ENCODE peak calls at places on chromosomes 1 and 21, in six cellular contexts. B, F, N, G, K and A are unnamed samples. For H3K27me3 and H3K4me1, the result is how much of the 10 kb centered on the place peaks cover.

GRCh38 chr1:118254001-118254400 is 69.0 kb upstream of the SPAG17 start:
- DNase-seq in B (no peak), F (no peak), N (no peak), G (no peak), K (no peak), A (no peak)

GRCh38 chr1:60924964-60925798 is 157.2 kb upstream of the NFIA start:
- DNase-seq in B (no peak), F (no peak), N (no peak), G (no peak), K (no peak), A (peak)

GRCh38 chr1:62810420-62811274 is 26.7 kb downstream of the ATG4C start:
- DNase-seq in B (no peak), F (no peak), N (no peak), G (no peak), K (no peak), A (no peak)

GRCh38 chr1:222654849-222655248 is 37.0 kb downstream of the MIA3 start:
- DNase-seq in B (peak), F (no peak), N (peak), G (peak), K (no peak), A (no peak)

GRCh38 chr1:229990326-229990725 is 76.7 kb upstream of the GALNT2 start:
- DNase-seq in B (no peak), F (no peak), N (no peak), G (no peak), K (no peak), A (no peak)

GRCh38 chr1:155160128-155160527 is 13.0 kb downstream of the KRTCAP2 start:
- DNase-seq in B (no peak), F (no peak), N (no peak), G (no peak), K (no peak), A (no peak)

GRCh38 chr1:145846191-145846590 is 761 bp downstream of the NUDT17 start:
- DNase-seq in B (peak), F (no peak), N (no peak), G (no peak), K (peak), A (peak)

GRCh38 chr1:174158767-174159252 is 510 bp upstream of the RABGAP1L start:
- DNase-seq in B (peak), F (no peak), N (no peak), G (no peak), K (no peak), A (no peak)

GRCh38 chr1:22702671-22703070 is 8.0 kb upstream of the EPHB2 start:
- DNase-seq in B (no peak), F (no peak), N (peak), G (no peak), K (no peak), A (no peak)

GRCh38 chr1:235552146-235552716 is 48.0 kb upstream of the B3GALNT2 start:
- DNase-seq in B (no peak), F (peak), N (no peak), G (no peak), K (no peak), A (peak)

GRCh38 chr1:31669786-31670582 is 25.3 kb upstream of the PEF1 start:
- DNase-seq in B (peak), F (peak), N (peak), G (peak), K (peak), A (peak)

GRCh38 chr1:23801876-23802275 is 1.3 kb upstream of the GALE start:
- DNase-seq in B (no peak), F (no peak), N (peak), G (no peak), K (peak), A (no peak)

GRCh38 chr1:168466703-168467081 is 77.1 kb downstream of the XCL2 start:
- DNase-seq in B (no peak), F (no peak), N (no peak), G (no peak), K (no peak), A (no peak)

GRCh38 chr1:58845947-58846346 is 62.1 kb upstream of the JUN start:
- DNase-seq in B (no peak), F (no peak), N (no peak), G (no peak), K (peak), A (no peak)

GRCh38 chr1:116288201-116288598 is 84.8 kb upstream of the ATP1A1 start:
- DNase-seq in B (no peak), F (no peak), N (no peak), G (no peak), K (no peak), A (no peak)

GRCh38 chr21:37095821-37096220 is 22.8 kb downstream of the TTC3 start:
- DNase-seq in B (no peak), F (no peak), N (no peak), G (no peak), K (no peak), A (no peak)

GRCh38 chr1:38858833-38859560 is 575 bp downstream of the RRAGC start:
- DNase-seq in B (no peak), F (peak), N (peak), G (peak), K (no peak), A (peak)

GRCh38 chr1:76021816-76022215 is 52.7 kb upstream of the ST6GALNAC3 start:
- DNase-seq in B (no peak), F (no peak), N (no peak), G (no peak), K (no peak), A (no peak)

GRCh38 chr1:241608379-241609033 is 31.7 kb downstream of the CHML start:
- DNase-seq in B (no peak), F (no peak), N (no peak), G (no peak), K (no peak), A (no peak)

GRCh38 chr1:72177711-72178110 is 104.6 kb downstream of the NEGR1 start:
- DNase-seq in B (no peak), F (no peak), N (no peak), G (no peak), K (no peak), A (no peak)

GRCh38 chr1:180951881-180952656 is 39.4 kb downstream of the KIAA1614 start:
- DNase-seq in B (no peak), F (no peak), N (no peak), G (no peak), K (no peak), A (no peak)

GRCh38 chr1:7810395-7810794 is 26.3 kb downstream of the PER3 start:
- DNase-seq in B (no peak), F (no peak), N (no peak), G (no peak), K (no peak), A (no peak)

GRCh38 chr1:216379441-216379840 is 43.8 kb downstream of the USH2A start:
- DNase-seq in B (no peak), F (no peak), N (no peak), G (no peak), K (no peak), A (no peak)

GRCh38 chr1:211551628-211552465 is 27.1 kb downstream of the SLC30A1 start:
- DNase-seq in B (no peak), F (no peak), N (no peak), G (no peak), K (no peak), A (no peak)

GRCh38 chr1:200979574-200980451 is 43.7 kb downstream of the KIF21B start:
- DNase-seq in B (peak), F (no peak), N (peak), G (no peak), K (peak), A (peak)

GRCh38 chr1:30188329-30188728 is 535.1 kb downstream of the MATN1 start:
- DNase-seq in B (no peak), F (no peak), N (no peak), G (peak), K (no peak), A (no peak)

GRCh38 chr1:115402753-115403184 is 64.7 kb upstream of the NGF start:
- DNase-seq in B (no peak), F (no peak), N (no peak), G (no peak), K (no peak), A (no peak)

GRCh38 chr1:107339775-107340174 is 198.9 kb downstream of the NTNG1 start:
- DNase-seq in B (no peak), F (no peak), N (no peak), G (no peak), K (no peak), A (peak)

GRCh38 chr1:173862769-173863223 is 5.0 kb downstream of the GAS5 start:
- DNase-seq in B (no peak), F (no peak), N (no peak), G (no peak), K (peak), A (no peak)

GRCh38 chr1:224203243-224204016 is 20.4 kb downstream of the DEGS1 start:
- DNase-seq in B (no peak), F (peak), N (peak), G (peak), K (peak), A (peak)

GRCh38 chr1:1671365-1672119 is 12.7 kb upstream of the CDK11B start:
- DNase-seq in B (no peak), F (no peak), N (no peak), G (no peak), K (no peak), A (no peak)

GRCh38 chr1:201456499-201457309 is 12.3 kb downstream of the PHLDA3 start:
- DNase-seq in B (no peak), F (peak), N (peak), G (peak), K (no peak), A (no peak)

GRCh38 chr21:42424848-42425602 is 21.3 kb downstream of the UBASH3A start:
- DNase-seq in B (peak), F (no peak), N (peak), G (no peak), K (no peak), A (no peak)

GRCh38 chr1:176745945-176746344 is 283.0 kb downstream of the PAPPA2 start:
- DNase-seq in B (no peak), F (no peak), N (no peak), G (no peak), K (peak), A (no peak)

GRCh38 chr1:104488296-104489015 is 738.8 kb downstream of the AMY1C start:
- DNase-seq in B (no peak), F (no peak), N (no peak), G (no peak), K (peak), A (no peak)
- H3K27me3 ChIP-seq in B (under half), F (under half), N (under half), G (under half), K (half or more), A (under half)

GRCh38 chr1:66368261-66368660 is 165.7 kb upstream of the SGIP1 start:
- DNase-seq in B (no peak), F (no peak), N (no peak), G (no peak), K (no peak), A (no peak)
- H3K4me1 ChIP-seq in B (under half), F (under half), N (under half), G (under half), K (under half), A (under half)

DNA sequence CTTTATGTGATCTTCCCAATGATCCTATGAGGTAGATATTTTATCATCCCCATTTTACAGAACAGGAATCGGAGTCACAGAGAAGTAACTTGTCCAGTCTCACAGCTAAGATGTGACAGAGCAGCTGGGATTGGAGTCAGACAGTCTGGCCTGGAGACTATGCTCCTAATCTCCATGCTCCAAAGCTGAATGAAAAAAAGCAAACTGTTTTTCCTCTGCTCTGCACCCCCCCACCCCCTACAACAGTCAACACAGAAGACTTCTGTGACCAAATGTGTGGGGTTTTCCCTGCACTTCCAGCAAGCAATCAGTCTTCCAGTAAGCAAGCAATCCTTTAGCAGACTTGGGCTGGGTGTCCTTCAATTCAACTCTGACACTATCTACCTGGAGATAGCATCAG is 33.2 kb downstream of the KIRREL1 start:
- DNase-seq in B (no peak), F (no peak), N (no peak), G (no peak), K (no peak), A (no peak)
- TF ChIP-seq CTCF in B (no peak), F (no peak), N (no peak), G (no peak), K (no peak), A (no peak)

GRCh38 chr1:84069236-84069845 is 70.4 kb upstream of the TTLL7 start:
- DNase-seq in B (no peak), F (no peak), N (no peak), G (no peak), K (peak), A (no peak)
- H3K27me3 ChIP-seq in B (under half), F (under half), N (under half), G (under half), K (under half), A (under half)

GRCh38 chr1:100234432-100234831 is 15.2 kb downstream of the DBT start:
- DNase-seq in B (no peak), F (no peak), N (no peak), G (no peak), K (no peak), A (no peak)

GRCh38 chr1:100240013-100240412 is 9.6 kb downstream of the DBT start:
- DNase-seq in B (no peak), F (no peak), N (no peak), G (no peak), K (no peak), A (no peak)
- H3K4me1 ChIP-seq in B (under half), F (under half), N (under half), G (under half), K (under half), A (under half)

GRCh38 chr1:43018091-43018490 is 59.4 kb upstream of the SLC2A1 start:
- DNase-seq in B (no peak), F (no peak), N (no peak), G (no peak), K (no peak), A (no peak)
- TF ChIP-seq CTCF in B (no peak), F (no peak), N (no peak), G (no peak), K (no peak), A (no peak)

GRCh38 chr21:44923481-44924084 is 2.9 kb upstream of the ITGB2 start:
- DNase-seq in B (no peak), F (no peak), N (no peak), G (no peak), K (no peak), A (no peak)

GRCh38 chr21:44927259-44927586 is 6.5 kb upstream of the ITGB2 start:
- DNase-seq in B (peak), F (no peak), N (no peak), G (no peak), K (no peak), A (no peak)

GRCh38 chr21:44925027-44925755 is 4.5 kb upstream of the ITGB2 start:
- DNase-seq in B (peak), F (no peak), N (no peak), G (no peak), K (no peak), A (no peak)

GRCh38 chr21:44926364-44927101 is 5.8 kb upstream of the ITGB2 start:
- DNase-seq in B (peak), F (peak), N (no peak), G (no peak), K (no peak), A (no peak)

GRCh38 chr21:44924611-44925010 is 3.9 kb upstream of the ITGB2 start:
- DNase-seq in B (peak), F (peak), N (no peak), G (no peak), K (no peak), A (no peak)
- H3K27me3 ChIP-seq in B (under half), F (half or more), N (under half), G (under half), K (half or more), A (half or more)